ENCODE peak calls at places on chromosomes 7 and 10, in six cellular contexts. O is A549, R is hepatocyte, F is astrocyte of the cerebellum, N is transverse colon, X is cardiac muscle cell. V is an unnamed sample.

GRCh38 chr10:63703113-63703670 is 182.0 kb downstream of the REEP3 start:
- DNase-seq in X (peak; percentile 41), N (no peak), F (no peak), R (no peak), O (no peak), V (no peak)

GRCh38 chr10:88693392-88694020 is 12.5 kb upstream of the LIPK start:
- DNase-seq in X (peak; percentile 44), F (no peak), N (no peak), O (no peak), R (no peak), V (no peak)

GRCh38 chr7:74343281-74344127 is 54.3 kb downstream of the CLIP2 start:
- DNase-seq in O (peak; percentile 91), N (no peak), X (peak; percentile 55), R (no peak), F (no peak), V (no peak)

GRCh38 chr10:58570307-58570723 is 57.6 kb downstream of the BICC1 start:
- DNase-seq in X (peak; percentile 30), O (no peak), N (no peak), F (no peak), R (no peak), V (no peak)

GRCh38 chr10:90051474-90051873 is 350.1 kb downstream of the KIF20B start:
- DNase-seq in O (no peak), R (no peak), F (no peak), N (no peak), X (no peak), V (no peak)

GRCh38 chr7:134943785-134944400 is 42.4 kb upstream of the AGBL3 start:
- DNase-seq in O (peak; percentile 44), R (peak; percentile 46), N (no peak), F (no peak), X (peak; percentile 49), V (no peak)

GRCh38 chr10:80168111-80168511 is 35.6 kb downstream of the PLAC9 start:
- DNase-seq in N (no peak), F (no peak), X (no peak), R (no peak), O (no peak), V (no peak)

GRCh38 chr7:25029075-25029474 is 49.1 kb upstream of the OSBPL3 start:
- DNase-seq in O (no peak), R (no peak), X (no peak), F (no peak), N (no peak), V (no peak)

GRCh38 chr10:120212275-120212674 is 244.8 kb upstream of the PLPP4 start:
- DNase-seq in F (no peak), R (no peak), N (no peak), X (no peak), O (no peak), V (no peak)

GRCh38 chr10:16384064-16384463 is 52.7 kb upstream of the PTER start:
- DNase-seq in X (no peak), R (no peak), F (no peak), O (no peak), N (no peak), V (no peak)

GRCh38 chr10:63466168-63466935 is 575 bp upstream of the JMJD1C start:
- DNase-seq in X (peak; percentile 71), O (peak; percentile 33), R (peak; percentile 69), N (peak; percentile 64), F (peak; percentile 29), V (no peak)

GRCh38 chr10:125411724-125412123 is 251.4 kb upstream of the CTBP2 start:
- DNase-seq in R (no peak), F (peak; percentile 39), X (peak; percentile 36), N (no peak), O (no peak), V (no peak)

GRCh38 chr7:149771199-149771636 is 2.2 kb downstream of the ZNF467 start:
- DNase-seq in X (no peak), R (peak; percentile 26), N (peak; percentile 24), F (no peak), O (no peak), V (peak; percentile 51)

GRCh38 chr7:38040831-38041230 is 120.4 kb downstream of the EPDR1 start:
- DNase-seq in R (no peak), N (no peak), X (no peak), O (no peak), F (no peak), V (no peak)

GRCh38 chr7:113331155-113331898 is 213.0 kb upstream of the SMIM30 start:
- DNase-seq in X (peak; percentile 0), F (no peak), O (no peak), R (peak; percentile 8), N (no peak), V (no peak)

GRCh38 chr7:136259074-136259473 is 281.9 kb upstream of the MTPN start:
- DNase-seq in X (no peak), N (no peak), F (no peak), O (no peak), R (no peak), V (no peak)

GRCh38 chr7:12703881-12704280 is 16.4 kb downstream of the ARL4A start:
- DNase-seq in F (no peak), R (no peak), O (no peak), X (peak; percentile 73), N (no peak), V (no peak)

GRCh38 chr7:11630355-11630754 is 201.6 kb downstream of the THSD7A start:
- DNase-seq in O (no peak), X (no peak), R (no peak), N (no peak), F (no peak), V (no peak)

GRCh38 chr7:41977165-41977651 is 259.8 kb downstream of the GLI3 start:
- DNase-seq in N (no peak), R (peak; percentile 64), F (peak; percentile 42), X (peak; percentile 77), O (peak; percentile 28), V (no peak)

GRCh38 chr10:49739426-49739825 is 22.7 kb downstream of the OGDHL start:
- DNase-seq in R (no peak), F (no peak), O (no peak), X (no peak), N (no peak), V (peak; percentile 21)

GRCh38 chr10:46028584-46029570 is 1.5 kb downstream of the NCOA4 start:
- DNase-seq in N (peak; percentile 33), O (peak; percentile 66), R (peak; percentile 83), F (peak; percentile 60), X (peak; percentile 78), V (no peak)

GRCh38 chr7:19754521-19755116 is 18.8 kb downstream of the TMEM196 start:
- DNase-seq in N (no peak), F (peak; percentile 19), R (peak; percentile 32), X (peak; percentile 65), O (no peak), V (no peak)

GRCh38 chr10:101235766-101236165 is 6.5 kb upstream of the LBX1 start:
- DNase-seq in F (no peak), O (no peak), R (no peak), X (no peak), N (no peak), V (no peak)

GRCh38 chr7:38306136-38306535 is 32.7 kb upstream of the TARP start:
- DNase-seq in N (no peak), F (peak; percentile 68), X (no peak), R (no peak), O (no peak), V (no peak)

GRCh38 chr10:42969909-42970308 is 107.0 kb upstream of the RET start:
- DNase-seq in F (no peak), O (no peak), X (no peak), R (peak; percentile 3), N (no peak), V (no peak)

GRCh38 chr10:48590945-48591344 is 13.9 kb downstream of the ARHGAP22 start:
- DNase-seq in R (no peak), N (no peak), O (no peak), F (no peak), X (no peak), V (no peak)

GRCh38 chr10:13404791-13405190 is 56.7 kb upstream of the SEPHS1 start:
- DNase-seq in F (no peak), R (no peak), X (no peak), O (no peak), N (no peak), V (no peak)

GRCh38 chr10:114279886-114280644 is 41.0 kb downstream of the VWA2 start:
- DNase-seq in R (no peak), O (no peak), X (no peak), N (no peak), F (no peak), V (no peak)

GRCh38 chr10:49458869-49459268 is 63.0 kb upstream of the DRGX start:
- DNase-seq in X (peak; percentile 2), O (no peak), R (no peak), N (no peak), F (no peak), V (no peak)

GRCh38 chr10:34813626-34814227 is 1.4 kb downstream of the PARD3 start:
- DNase-seq in N (peak; percentile 33), R (peak; percentile 47), F (peak; percentile 19), O (peak; percentile 51), X (peak; percentile 80), V (no peak)
- H3K4me3 ChIP-seq in N (peak overlapping the region; percentile 98), R (peak overlapping the region; percentile 94), F (peak overlapping the region; percentile 84), O (peak overlapping the region; percentile 98), X (peak overlapping the region; percentile 93), V (peak overlapping the region; percentile 87)

DNA sequence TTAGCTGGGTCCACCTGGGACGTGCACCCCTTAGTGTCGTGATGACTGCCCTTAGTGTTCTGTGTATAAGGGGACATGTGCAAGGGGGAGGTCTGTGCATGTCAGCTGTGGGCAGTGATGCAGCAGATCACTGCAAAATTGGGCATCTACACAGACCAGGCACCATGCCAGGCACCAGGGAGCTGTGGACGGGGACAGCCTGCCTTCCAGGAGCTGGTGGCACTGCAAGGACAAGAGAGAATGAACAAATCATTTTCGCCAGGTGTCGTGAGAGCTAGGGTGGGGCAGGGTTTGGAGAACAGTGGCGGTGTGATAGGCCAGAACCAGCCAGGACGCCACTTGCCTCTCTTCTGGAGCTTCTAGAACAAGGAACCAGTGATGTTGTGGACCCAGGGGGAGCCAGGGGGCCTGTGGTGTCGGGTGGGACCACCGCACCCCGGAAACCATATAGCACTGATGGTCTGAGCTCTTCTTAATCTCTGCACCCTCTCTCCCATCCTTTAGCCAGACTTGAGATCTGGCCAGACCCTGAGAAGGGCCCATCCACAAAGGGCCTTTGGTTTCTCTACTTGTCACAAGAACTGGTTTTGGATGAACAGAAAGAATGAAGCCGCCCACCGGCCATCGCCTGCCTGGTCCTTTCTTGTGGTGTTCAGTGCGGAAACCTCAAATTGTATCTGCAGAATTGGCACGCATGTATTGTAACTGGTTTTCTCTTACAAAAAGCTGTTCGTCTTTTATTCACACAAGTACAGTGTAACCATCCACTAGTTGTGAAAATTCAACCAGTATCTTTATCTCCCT is 30.7 kb downstream of the PRF1 start:
- DNase-seq in O (no peak), X (no peak), F (no peak), R (no peak), N (no peak), V (no peak)
- H3K4me3 ChIP-seq in O (no peak overlapping the region), X (no peak overlapping the region), F (no peak overlapping the region), R (no peak overlapping the region), N (no peak overlapping the region), V (no peak overlapping the region)

DNA sequence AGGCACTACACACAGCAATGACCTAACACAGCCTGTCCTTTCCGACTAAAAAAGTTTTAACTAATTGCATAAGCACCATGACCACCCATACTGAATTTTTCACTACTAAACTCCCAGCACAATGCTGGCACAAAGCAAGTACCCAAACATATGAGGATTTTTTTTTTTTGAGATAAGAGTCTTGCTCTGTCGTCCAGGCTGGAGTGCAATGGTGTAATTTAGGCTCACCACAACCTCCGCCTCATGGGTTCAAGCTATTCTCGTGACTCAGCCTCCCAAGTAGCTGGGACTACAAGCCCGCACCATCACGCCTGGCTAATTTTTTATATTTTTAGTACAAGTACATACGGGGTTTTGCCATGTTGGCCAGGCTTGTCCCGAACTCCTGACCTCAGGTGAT is 5.1 kb downstream of the UBE2H start:
- DNase-seq in X (peak; percentile 95), O (no peak), F (no peak), R (no peak), N (no peak), V (no peak)
- H3K4me3 ChIP-seq in X (no peak overlapping the region), O (no peak overlapping the region), F (no peak overlapping the region), R (no peak overlapping the region), N (no peak overlapping the region), V (no peak overlapping the region)

GRCh38 chr7:52017802-52018679 is 701.4 kb upstream of the COBL start:
- DNase-seq in O (peak; percentile 19), X (no peak), R (peak; percentile 50), N (peak; percentile 20), F (no peak), V (no peak)
- H3K4me3 ChIP-seq in O (peak overlapping the region; percentile 32), X (no peak overlapping the region), R (no peak overlapping the region), N (no peak overlapping the region), F (no peak overlapping the region), V (no peak overlapping the region)